ENCODE peak calls at places on chromosomes 6 and 20, in seven cellular contexts. Y is uterus, W is bronchial epithelial cell, D is astrocyte of the spinal cord, B is Peyer's patch, A is psoas muscle, N is AG10803. J is an unnamed sample.

GRCh38 chr6:110951986-110952794 is 6.3 kb upstream of the GTF3C6 start:
- DNase-seq in Y (no peak), W (peak), D (peak), B (no peak), A (no peak), N (peak), J (no peak)

GRCh38 chr6:106421491-106421890 is 61.0 kb downstream of the CRYBG1 start:
- DNase-seq in Y (no peak), W (no peak), D (no peak), B (no peak), A (no peak), N (no peak), J (no peak)

GRCh38 chr20:3640259-3640658 is 22.9 kb downstream of the GFRA4 start:
- DNase-seq in Y (no peak), W (no peak), D (no peak), B (no peak), A (no peak), N (no peak), J (no peak)

GRCh38 chr6:57265755-57266221 is 43.7 kb upstream of the RAB23 start:
- DNase-seq in Y (no peak), W (peak), D (peak), B (no peak), A (no peak), N (peak), J (no peak)

GRCh38 chr20:49615401-49616153 is 47.6 kb upstream of the PTGIS start:
- DNase-seq in Y (no peak), W (no peak), D (no peak), B (no peak), A (peak), N (no peak), J (peak)

GRCh38 chr6:109424946-109425345 is 15.5 kb downstream of the PPIL6 start:
- DNase-seq in Y (no peak), W (peak), D (no peak), B (no peak), A (no peak), N (no peak), J (no peak)

GRCh38 chr6:8991844-8992243 is 556.5 kb upstream of the SLC35B3 start:
- DNase-seq in Y (no peak), W (no peak), D (no peak), B (no peak), A (no peak), N (no peak), J (no peak)

GRCh38 chr6:139539852-139540251 is 165.4 kb upstream of the CITED2 start:
- DNase-seq in Y (peak), W (peak), D (peak), B (no peak), A (peak), N (peak), J (no peak)

GRCh38 chr6:34176261-34177031 is 30.6 kb upstream of the GRM4 start:
- DNase-seq in Y (no peak), W (no peak), D (no peak), B (peak), A (no peak), N (no peak), J (peak)

GRCh38 chr6:106514281-106514885 is 114.9 kb downstream of the RTN4IP1 start:
- DNase-seq in Y (no peak), W (peak), D (no peak), B (no peak), A (no peak), N (no peak), J (no peak)

GRCh38 chr20:32052792-32053362 is 835 bp downstream of the HCK start:
- DNase-seq in Y (no peak), W (no peak), D (no peak), B (peak), A (peak), N (no peak), J (peak)

GRCh38 chr20:50251992-50252491 is 61.4 kb downstream of the CEBPB start:
- DNase-seq in Y (no peak), W (peak), D (peak), B (no peak), A (peak), N (peak), J (no peak)

GRCh38 chr6:109441069-109441816 is 719 bp downstream of the SMPD2 start:
- DNase-seq in Y (peak), W (peak), D (peak), B (peak), A (peak), N (peak), J (peak)

GRCh38 chr6:125747589-125748533 is 1.6 kb upstream of the HEY2 start:
- DNase-seq in Y (no peak), W (no peak), D (no peak), B (peak), A (peak), N (no peak), J (peak)

GRCh38 chr6:25027221-25027916 is 91.6 kb upstream of the RIPOR2 start:
- DNase-seq in Y (no peak), W (no peak), D (no peak), B (peak), A (no peak), N (no peak), J (peak)

GRCh38 chr6:42013134-42013516 is 37.2 kb upstream of the TAF8 start:
- DNase-seq in Y (no peak), W (peak), D (peak), B (no peak), A (no peak), N (peak), J (no peak)

GRCh38 chr6:148854086-148854485 is 107.3 kb downstream of the UST start:
- DNase-seq in Y (no peak), W (peak), D (no peak), B (no peak), A (no peak), N (no peak), J (no peak)

GRCh38 chr20:44431502-44432234 is 44.0 kb upstream of the TTPAL start:
- DNase-seq in Y (no peak), W (no peak), D (no peak), B (no peak), A (no peak), N (no peak), J (no peak)

GRCh38 chr6:24761193-24761835 is 13.4 kb upstream of the GMNN start:
- DNase-seq in Y (no peak), W (no peak), D (no peak), B (no peak), A (no peak), N (no peak), J (no peak)

GRCh38 chr6:149766156-149766768 is 16.7 kb downstream of the PCMT1 start:
- DNase-seq in Y (no peak), W (no peak), D (peak), B (no peak), A (no peak), N (peak), J (no peak)

GRCh38 chr6:16718301-16718700 is 43.0 kb downstream of the ATXN1 start:
- DNase-seq in Y (no peak), W (no peak), D (no peak), B (no peak), A (no peak), N (no peak), J (no peak)

GRCh38 chr6:120410586-120410985 is 923.7 kb downstream of the TBC1D32 start:
- DNase-seq in Y (no peak), W (peak), D (no peak), B (no peak), A (no peak), N (no peak), J (no peak)

GRCh38 chr20:61119263-61119662 is 132.8 kb upstream of the CDH4 start:
- DNase-seq in Y (no peak), W (no peak), D (no peak), B (no peak), A (no peak), N (peak), J (no peak)

GRCh38 chr6:143964667-143965066 is 43.4 kb downstream of the PLAGL1 start:
- DNase-seq in Y (no peak), W (no peak), D (no peak), B (no peak), A (peak), N (peak), J (no peak)

GRCh38 chr6:12148317-12148801 is 136.2 kb downstream of the HIVEP1 start:
- DNase-seq in Y (no peak), W (peak), D (peak), B (no peak), A (no peak), N (peak), J (no peak)

GRCh38 chr20:16475225-16475624 is 98.0 kb downstream of the KIF16B start:
- DNase-seq in Y (no peak), W (no peak), D (peak), B (no peak), A (no peak), N (peak), J (no peak)

GRCh38 chr6:96613291-96613999 is 50.5 kb downstream of the FHL5 start:
- DNase-seq in Y (no peak), W (no peak), D (no peak), B (no peak), A (no peak), N (no peak), J (no peak)

GRCh38 chr20:11186301-11187008 is 512.7 kb upstream of the JAG1 start:
- DNase-seq in Y (no peak), W (peak), D (no peak), B (no peak), A (no peak), N (peak), J (no peak)

DNA sequence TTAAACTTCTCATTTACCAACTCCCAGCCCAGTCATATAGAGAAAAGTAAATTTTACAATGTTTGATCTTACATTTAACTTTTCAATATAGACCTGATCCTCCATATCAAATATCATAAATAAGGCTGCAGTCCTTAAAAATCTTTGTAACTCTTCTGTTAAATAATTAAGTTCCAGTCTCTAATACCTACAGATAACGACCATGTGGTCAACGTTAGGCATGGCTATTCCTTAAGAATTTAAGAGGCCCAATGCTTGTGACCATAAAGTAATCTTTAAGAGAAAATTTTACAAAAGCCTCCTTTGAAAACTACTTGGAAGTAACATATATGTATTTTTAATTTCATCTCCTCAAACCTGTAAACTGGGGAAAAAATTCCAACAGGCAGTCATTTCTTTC is 1.6 kb downstream of the FBXO5 start:
- DNase-seq in Y (no peak), W (no peak), D (no peak), B (no peak), A (no peak), N (no peak), J (no peak)
- H3K4me3 ChIP-seq in Y (no peak), W (no peak), D (peak), B (no peak), A (no peak), N (peak), J (no peak)

GRCh38 chr6:83151114-83151513 is 42.0 kb downstream of the PGM3 start:
- DNase-seq in Y (no peak), W (no peak), D (no peak), B (no peak), A (no peak), N (no peak), J (no peak)
- TF ChIP-seq CTCF in Y (no peak), W (no peak), D (no peak), B (no peak), A (no peak), N (no peak), J (no peak)

DNA sequence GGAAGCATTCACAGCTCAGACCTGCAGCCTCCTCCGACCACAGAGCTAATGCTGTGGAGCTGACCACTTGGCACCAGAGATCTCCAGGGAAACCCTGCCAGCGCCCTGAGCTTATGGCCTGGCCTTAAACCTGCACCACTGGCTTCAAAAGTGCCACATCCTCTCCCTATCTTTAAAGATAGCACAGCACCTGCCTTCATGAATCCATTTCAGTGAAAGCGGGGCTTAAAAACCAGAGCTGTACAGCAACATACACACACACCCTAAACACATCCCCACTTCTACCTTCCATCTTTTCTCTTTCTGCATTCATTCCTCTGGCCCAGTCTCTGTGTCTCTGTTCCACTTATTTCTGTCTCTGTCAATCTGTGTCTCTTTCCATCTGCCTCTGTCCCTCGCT is 59.8 kb upstream of the CCDC167 start:
- DNase-seq in Y (no peak), W (no peak), D (no peak), B (no peak), A (no peak), N (no peak), J (no peak)
- H3K4me3 ChIP-seq in Y (no peak), W (no peak), D (no peak), B (no peak), A (no peak), N (no peak), J (no peak)

GRCh38 chr20:53162251-53162835 is 190.2 kb downstream of the TSHZ2 start:
- DNase-seq in Y (peak), W (peak), D (peak), B (no peak), A (no peak), N (peak), J (no peak)
- TF ChIP-seq CTCF in Y (no peak), W (peak), D (peak), B (no peak), A (no peak), N (peak), J (no peak)

DNA sequence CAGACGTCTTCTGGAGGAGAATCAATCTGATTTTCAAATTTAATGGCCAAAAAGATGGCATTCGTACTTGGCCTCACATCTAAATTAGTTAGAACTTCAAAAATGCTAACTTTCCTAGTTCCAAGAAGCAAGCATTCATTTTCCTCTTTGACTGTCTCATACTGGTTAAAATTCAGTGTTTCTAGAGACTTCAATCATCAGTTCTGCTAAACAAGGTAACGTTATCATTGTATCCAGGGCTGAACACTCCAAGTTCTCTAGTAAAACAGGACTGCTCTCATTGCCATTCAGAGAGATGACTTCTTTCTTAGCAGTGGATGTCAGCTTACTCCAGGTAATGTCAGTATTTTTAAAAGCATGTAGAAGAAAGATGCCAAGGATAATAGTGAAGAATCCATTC is 34.6 kb upstream of the ENTPD6 start:
- DNase-seq in Y (no peak), W (no peak), D (no peak), B (no peak), A (no peak), N (no peak), J (no peak)
- H3K4me3 ChIP-seq in Y (no peak), W (no peak), D (no peak), B (no peak), A (no peak), N (no peak), J (no peak)

GRCh38 chr6:11011787-11012234 is 32.3 kb downstream of the ELOVL2 start:
- DNase-seq in Y (no peak), W (peak), D (no peak), B (no peak), A (no peak), N (no peak), J (no peak)
- TF ChIP-seq CTCF in Y (no peak), W (peak), D (no peak), B (no peak), A (no peak), N (no peak), J (no peak)

DNA sequence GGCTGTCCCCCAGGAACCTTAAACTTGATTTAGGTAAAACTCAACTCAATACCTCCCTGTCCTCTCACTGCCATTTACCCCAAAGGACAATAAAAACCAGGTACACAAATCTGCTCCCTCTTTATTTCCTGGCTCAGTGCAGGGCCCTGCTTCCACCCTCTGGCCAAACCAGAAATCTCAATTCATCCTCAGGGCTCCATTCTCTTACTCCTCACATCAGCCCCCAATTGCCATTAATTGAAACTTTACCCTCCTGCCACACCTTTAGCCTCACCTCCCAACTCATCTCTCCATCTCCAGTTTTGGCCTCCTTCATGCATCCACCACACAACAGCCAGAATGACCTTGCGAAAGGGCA is 10.5 kb downstream of the ZBTB2 start:
- DNase-seq in Y (no peak), W (no peak), D (no peak), B (no peak), A (no peak), N (no peak), J (no peak)
- H3K4me3 ChIP-seq in Y (no peak), W (no peak), D (no peak), B (no peak), A (no peak), N (no peak), J (no peak)

DNA sequence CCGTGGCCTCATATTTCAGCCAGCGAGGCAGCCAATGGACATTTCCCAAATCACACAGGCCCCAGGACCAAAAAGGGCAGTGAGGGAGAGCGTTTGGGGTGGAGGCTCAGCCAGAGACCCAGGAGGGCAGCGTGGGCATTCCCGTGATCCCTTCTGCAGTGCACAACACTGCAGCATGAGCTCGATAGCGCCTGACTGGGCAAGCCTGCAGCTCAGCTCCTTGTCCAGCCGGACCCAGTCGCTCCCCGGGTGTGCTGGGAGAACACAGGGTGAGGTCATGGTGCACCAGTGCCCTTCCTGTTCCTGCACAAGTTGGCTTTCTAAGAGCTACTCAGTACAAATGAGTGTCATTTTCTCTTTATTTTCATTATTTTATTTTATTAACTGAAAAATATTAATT is 5.9 kb downstream of the TTLL2 start:
- DNase-seq in Y (no peak), W (no peak), D (no peak), B (no peak), A (no peak), N (no peak), J (no peak)
- TF ChIP-seq CTCF in Y (no peak), W (no peak), D (no peak), B (no peak), A (no peak), N (no peak), J (no peak)

DNA sequence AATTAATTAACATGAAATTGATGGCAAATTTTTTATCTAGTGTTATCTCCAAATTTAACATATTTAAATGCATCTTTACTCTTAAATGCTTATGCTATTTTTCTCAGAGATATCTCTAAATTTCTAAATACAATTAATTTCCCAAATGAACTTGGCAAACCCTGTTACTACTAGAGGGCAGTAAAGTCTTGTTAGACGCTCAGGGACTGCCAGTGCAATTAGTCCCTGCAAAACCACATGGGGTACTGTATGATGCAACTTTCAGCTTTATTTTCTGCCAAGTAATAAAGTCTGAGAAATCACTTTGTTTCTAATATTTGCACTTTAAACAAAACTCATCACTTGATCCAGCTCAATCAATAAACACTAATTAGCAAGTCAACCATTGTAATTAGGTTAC is 76.0 kb upstream of the ADGRB3 start:
- DNase-seq in Y (no peak), W (no peak), D (peak), B (no peak), A (no peak), N (no peak), J (no peak)
- H3K4me3 ChIP-seq in Y (no peak), W (no peak), D (no peak), B (no peak), A (no peak), N (no peak), J (no peak)

GRCh38 chr6:161073940-161074339 is 82.4 kb downstream of the MAP3K4 start:
- DNase-seq in Y (peak), W (no peak), D (no peak), B (no peak), A (no peak), N (no peak), J (no peak)
- TF ChIP-seq CTCF in Y (no peak), W (no peak), D (no peak), B (no peak), A (no peak), N (no peak), J (no peak)